ENCODE peak calls at places on chromosomes 3 and 15, in five cellular contexts. One of them, this sample, is unnamed.

GRCh38 chr15:58369261-58369699 is 62.5 kb upstream of the LIPC start:
- DNase-seq in NCI-H1436 treated with DMSO at 0.1 percent for 48 hours: no peak
- DNase-seq in HTR-8/SVneo: no peak
- DNase-seq in fibroblast of lung: peak; percentile 93
- DNase-seq in iPS DF 6.9: no peak
- DNase-seq in this sample: no peak

GRCh38 chr15:41727143-41727542 is 47.1 kb upstream of the MAPKBP1 start:
- DNase-seq in NCI-H1436 treated with DMSO at 0.1 percent for 48 hours: no peak
- DNase-seq in HTR-8/SVneo: no peak
- DNase-seq in iPS DF 6.9: no peak
- DNase-seq in fibroblast of lung: peak; percentile 79
- DNase-seq in this sample: no peak

GRCh38 chr3:71870966-71871512 is 86.1 kb upstream of the PROK2 start:
- DNase-seq in iPS DF 6.9: no peak
- DNase-seq in HTR-8/SVneo: no peak
- DNase-seq in NCI-H1436 treated with DMSO at 0.1 percent for 48 hours: no peak
- DNase-seq in fibroblast of lung: no peak
- DNase-seq in this sample: no peak

GRCh38 chr3:43378066-43378935 is 92.0 kb downstream of the SNRK start:
- DNase-seq in iPS DF 6.9: peak; percentile 39
- DNase-seq in NCI-H1436 treated with DMSO at 0.1 percent for 48 hours: no peak
- DNase-seq in HTR-8/SVneo: peak; percentile 25
- DNase-seq in fibroblast of lung: peak; percentile 37
- DNase-seq in this sample: no peak

GRCh38 chr3:98971183-98971681 is 69.7 kb upstream of the DCBLD2 start:
- DNase-seq in iPS DF 6.9: no peak
- DNase-seq in NCI-H1436 treated with DMSO at 0.1 percent for 48 hours: no peak
- DNase-seq in HTR-8/SVneo: peak; percentile 53
- DNase-seq in fibroblast of lung: peak; percentile 98
- DNase-seq in this sample: no peak

GRCh38 chr3:188266581-188267274 is 112.8 kb downstream of the LPP start:
- DNase-seq in fibroblast of lung: peak; percentile 96
- DNase-seq in HTR-8/SVneo: no peak
- DNase-seq in iPS DF 6.9: no peak
- DNase-seq in NCI-H1436 treated with DMSO at 0.1 percent for 48 hours: no peak
- DNase-seq in this sample: no peak

GRCh38 chr15:90376789-90377188 is 11.3 kb upstream of the IQGAP1 start:
- DNase-seq in NCI-H1436 treated with DMSO at 0.1 percent for 48 hours: no peak
- DNase-seq in iPS DF 6.9: no peak
- DNase-seq in fibroblast of lung: no peak
- DNase-seq in HTR-8/SVneo: no peak
- DNase-seq in this sample: no peak

GRCh38 chr3:45055032-45055410 is 28.9 kb downstream of the CLEC3B start:
- DNase-seq in iPS DF 6.9: no peak
- DNase-seq in NCI-H1436 treated with DMSO at 0.1 percent for 48 hours: no peak
- DNase-seq in fibroblast of lung: peak; percentile 87
- DNase-seq in HTR-8/SVneo: no peak
- DNase-seq in this sample: no peak

GRCh38 chr3:145519598-145520078 is 641.3 kb downstream of the PLOD2 start:
- DNase-seq in fibroblast of lung: no peak
- DNase-seq in iPS DF 6.9: no peak
- DNase-seq in NCI-H1436 treated with DMSO at 0.1 percent for 48 hours: no peak
- DNase-seq in HTR-8/SVneo: no peak
- DNase-seq in this sample: no peak

GRCh38 chr3:71645140-71645539 is 61.6 kb upstream of the FOXP1 start:
- DNase-seq in HTR-8/SVneo: no peak
- DNase-seq in fibroblast of lung: no peak
- DNase-seq in NCI-H1436 treated with DMSO at 0.1 percent for 48 hours: no peak
- DNase-seq in iPS DF 6.9: no peak
- DNase-seq in this sample: no peak

GRCh38 chr3:156252656-156253055 is 132.3 kb downstream of the KCNAB1 start:
- DNase-seq in HTR-8/SVneo: no peak
- DNase-seq in iPS DF 6.9: no peak
- DNase-seq in fibroblast of lung: peak; percentile 64
- DNase-seq in NCI-H1436 treated with DMSO at 0.1 percent for 48 hours: no peak
- DNase-seq in this sample: no peak

GRCh38 chr15:63668601-63669000 is 71.4 kb downstream of the FBXL22 start:
- DNase-seq in fibroblast of lung: no peak
- DNase-seq in NCI-H1436 treated with DMSO at 0.1 percent for 48 hours: no peak
- DNase-seq in iPS DF 6.9: no peak
- DNase-seq in HTR-8/SVneo: no peak
- DNase-seq in this sample: no peak

GRCh38 chr3:76369170-76369569 is 583.8 kb upstream of the ZNF717 start:
- DNase-seq in HTR-8/SVneo: peak; percentile 3
- DNase-seq in NCI-H1436 treated with DMSO at 0.1 percent for 48 hours: no peak
- DNase-seq in iPS DF 6.9: no peak
- DNase-seq in fibroblast of lung: peak; percentile 25
- DNase-seq in this sample: no peak

GRCh38 chr3:128001576-128001975 is 50.7 kb upstream of the SEC61A1 start:
- DNase-seq in NCI-H1436 treated with DMSO at 0.1 percent for 48 hours: no peak
- DNase-seq in fibroblast of lung: no peak
- DNase-seq in iPS DF 6.9: no peak
- DNase-seq in HTR-8/SVneo: no peak
- DNase-seq in this sample: no peak

GRCh38 chr15:86608461-86608860 is 528.8 kb downstream of the AGBL1 start:
- DNase-seq in NCI-H1436 treated with DMSO at 0.1 percent for 48 hours: no peak
- DNase-seq in iPS DF 6.9: no peak
- DNase-seq in fibroblast of lung: peak; percentile 64
- DNase-seq in HTR-8/SVneo: no peak
- DNase-seq in this sample: no peak

GRCh38 chr15:65277015-65277414 is 9.7 kb downstream of the PARP16 start:
- DNase-seq in iPS DF 6.9: no peak
- DNase-seq in NCI-H1436 treated with DMSO at 0.1 percent for 48 hours: no peak
- DNase-seq in fibroblast of lung: no peak
- DNase-seq in HTR-8/SVneo: no peak
- DNase-seq in this sample: no peak

GRCh38 chr3:34895841-34896240 is 743.5 kb upstream of the ARPP21 start:
- DNase-seq in iPS DF 6.9: no peak
- DNase-seq in NCI-H1436 treated with DMSO at 0.1 percent for 48 hours: no peak
- DNase-seq in HTR-8/SVneo: no peak
- DNase-seq in fibroblast of lung: no peak
- DNase-seq in this sample: no peak

GRCh38 chr15:83292317-83292716 is 7.9 kb upstream of the BNC1 start:
- DNase-seq in iPS DF 6.9: no peak
- DNase-seq in fibroblast of lung: peak; percentile 87
- DNase-seq in NCI-H1436 treated with DMSO at 0.1 percent for 48 hours: no peak
- DNase-seq in HTR-8/SVneo: no peak
- DNase-seq in this sample: no peak

GRCh38 chr3:128932516-128933212 is 53.2 kb downstream of the ACAD9 start:
- DNase-seq in NCI-H1436 treated with DMSO at 0.1 percent for 48 hours: no peak
- DNase-seq in HTR-8/SVneo: no peak
- DNase-seq in fibroblast of lung: no peak
- DNase-seq in iPS DF 6.9: no peak
- DNase-seq in this sample: no peak

GRCh38 chr15:84750583-84751092 is 2.2 kb downstream of the ZNF592 start:
- DNase-seq in NCI-H1436 treated with DMSO at 0.1 percent for 48 hours: no peak
- DNase-seq in HTR-8/SVneo: no peak
- DNase-seq in iPS DF 6.9: no peak
- DNase-seq in fibroblast of lung: no peak
- DNase-seq in this sample: no peak

GRCh38 chr3:128072454-128073184 is 20.4 kb downstream of the SEC61A1 start:
- DNase-seq in iPS DF 6.9: no peak
- DNase-seq in NCI-H1436 treated with DMSO at 0.1 percent for 48 hours: no peak
- DNase-seq in HTR-8/SVneo: no peak
- DNase-seq in fibroblast of lung: no peak
- DNase-seq in this sample: no peak

GRCh38 chr3:32460031-32460749 is 42.5 kb downstream of the CMTM6 start:
- DNase-seq in NCI-H1436 treated with DMSO at 0.1 percent for 48 hours: no peak
- DNase-seq in HTR-8/SVneo: no peak
- DNase-seq in iPS DF 6.9: peak; percentile 85
- DNase-seq in fibroblast of lung: no peak
- DNase-seq in this sample: no peak

GRCh38 chr3:55923626-55924025 is 436.5 kb upstream of the WNT5A start:
- DNase-seq in fibroblast of lung: no peak
- DNase-seq in NCI-H1436 treated with DMSO at 0.1 percent for 48 hours: no peak
- DNase-seq in HTR-8/SVneo: no peak
- DNase-seq in iPS DF 6.9: no peak
- DNase-seq in this sample: no peak

GRCh38 chr15:68525815-68526214 is 53.0 kb upstream of the CORO2B start:
- DNase-seq in fibroblast of lung: peak; percentile 43
- DNase-seq in NCI-H1436 treated with DMSO at 0.1 percent for 48 hours: no peak
- DNase-seq in HTR-8/SVneo: no peak
- DNase-seq in iPS DF 6.9: no peak
- DNase-seq in this sample: no peak

GRCh38 chr15:75363786-75364185 is 4.6 kb downstream of the MAN2C1 start:
- DNase-seq in fibroblast of lung: no peak
- DNase-seq in iPS DF 6.9: no peak
- DNase-seq in HTR-8/SVneo: no peak
- DNase-seq in NCI-H1436 treated with DMSO at 0.1 percent for 48 hours: no peak
- DNase-seq in this sample: no peak